ENCODE peak calls at places on chromosomes 12 and 14, in five cellular contexts. U, I, H, L and E are unnamed samples.

GRCh38 chr14:65972891-65973290 is 513.3 kb upstream of the CCDC196 start:
- DNase-seq in U (no peak), I (no peak), H (no peak), L (no peak), E (no peak)

GRCh38 chr12:116053479-116054195 is 223.9 kb downstream of the MED13L start:
- DNase-seq in U (no peak), I (no peak), H (peak; percentile 71), L (no peak), E (no peak)

GRCh38 chr12:57085999-57086950 is 2.6 kb upstream of the NAB2 start:
- DNase-seq in U (peak; percentile 62), I (peak; percentile 72), H (peak; percentile 50), L (no peak), E (peak; percentile 72)

GRCh38 chr12:8493084-8493483 is 20.2 kb upstream of the CLEC4D start:
- DNase-seq in U (no peak), I (no peak), H (no peak), L (peak; percentile 72), E (no peak)

GRCh38 chr12:4562034-4562657 is at the start of gene DYRK4:
- DNase-seq in U (peak; percentile 80), I (peak; percentile 93), H (peak; percentile 72), L (no peak), E (peak; percentile 80)

GRCh38 chr14:35234007-35234406 is 58.2 kb upstream of the PSMA6 start:
- DNase-seq in U (no peak), I (no peak), H (no peak), L (no peak), E (no peak)

GRCh38 chr14:100052819-100053218 is 12.4 kb upstream of the EVL start:
- DNase-seq in U (no peak), I (no peak), H (no peak), L (no peak), E (no peak)

GRCh38 chr12:107917912-107918800 is 143.7 kb downstream of the ASCL4 start:
- DNase-seq in U (peak; percentile 23), I (no peak), H (peak; percentile 23), L (no peak), E (peak; percentile 69)

GRCh38 chr14:22370084-22370847 is 218.8 kb downstream of the DAD1 start:
- DNase-seq in U (no peak), I (no peak), H (no peak), L (no peak), E (no peak)

GRCh38 chr12:26119391-26119981 is 5.4 kb downstream of the BHLHE41 start:
- DNase-seq in U (peak; percentile 15), I (no peak), H (peak; percentile 24), L (no peak), E (peak; percentile 56)

GRCh38 chr12:58503731-58504520 is 416.4 kb downstream of the LRIG3 start:
- DNase-seq in U (no peak), I (no peak), H (no peak), L (no peak), E (no peak)

GRCh38 chr14:100536721-100537700 is 50.2 kb downstream of the BEGAIN start:
- DNase-seq in U (no peak), I (peak; percentile 45), H (no peak), L (no peak), E (peak; percentile 56)

GRCh38 chr14:31057701-31058364 is 31.7 kb upstream of the STRN3 start:
- DNase-seq in U (no peak), I (no peak), H (no peak), L (no peak), E (no peak)

GRCh38 chr14:90573385-90574105 is 176.7 kb downstream of the CALM1 start:
- DNase-seq in U (peak; percentile 80), I (no peak), H (no peak), L (no peak), E (peak; percentile 61)
- H2AFZ ChIP-seq in U (no peak overlapping the region), I (no peak overlapping the region), H (no peak overlapping the region), L (no peak overlapping the region), E (no peak overlapping the region)

DNA sequence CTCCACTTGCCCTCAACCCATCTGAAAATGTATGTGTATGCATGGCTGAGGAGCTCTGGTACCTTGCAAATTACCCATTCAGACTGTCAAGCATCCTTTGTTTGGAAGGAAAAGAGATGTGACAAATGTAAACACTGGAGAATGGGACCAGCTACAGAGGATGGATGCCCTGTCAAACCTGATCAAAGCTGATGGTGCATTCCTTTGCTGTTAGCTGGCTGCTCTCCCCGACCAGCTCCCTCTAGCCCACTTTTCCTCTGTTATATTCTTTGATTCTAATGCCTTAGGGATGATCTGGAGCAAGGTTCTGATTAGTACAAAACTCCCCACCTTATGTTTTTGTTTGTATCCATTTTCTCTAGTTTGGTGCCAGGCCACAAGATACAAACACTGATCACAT is 310.3 kb downstream of the C12orf75 start:
- DNase-seq in U (no peak), I (no peak), H (no peak), L (no peak), E (no peak)
- TF ChIP-seq EP300 in U (no peak), I (no peak), H (no peak), L (no peak), E (no peak)

GRCh38 chr12:31325877-31326631 is at the start of gene SINHCAF:
- DNase-seq in U (peak; percentile 94), I (peak; percentile 99), H (peak; percentile 99), L (peak; percentile 92), E (peak; percentile 97)

GRCh38 chr12:31326689-31327659 is 1.0 kb upstream of the SINHCAF start:
- DNase-seq in U (no peak), I (no peak), H (no peak), L (no peak), E (no peak)

GRCh38 chr12:31325524-31325875 is 450 bp downstream of the SINHCAF start:
- DNase-seq in U (peak; percentile 41), I (no peak), H (no peak), L (no peak), E (no peak)

DNA sequence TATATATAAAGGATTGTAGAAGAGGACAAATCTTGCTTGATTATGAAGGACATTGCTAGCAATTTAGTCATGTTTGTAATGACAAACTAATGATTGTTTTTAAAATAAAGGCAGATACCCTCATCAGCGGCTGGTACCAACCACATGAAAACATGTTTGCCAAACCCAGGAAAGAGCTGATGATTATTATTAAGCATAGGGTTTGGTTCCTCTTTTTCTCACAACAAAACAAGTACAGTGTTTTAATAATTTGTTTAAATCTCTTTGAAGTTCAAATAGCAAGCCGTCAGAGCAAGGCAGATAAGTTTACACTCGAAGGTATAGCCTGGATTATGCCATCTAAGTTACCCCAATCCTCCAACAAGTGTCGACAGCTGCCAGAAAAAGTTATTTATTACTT is 5.3 kb upstream of the SINHCAF start:
- DNase-seq in U (no peak), I (no peak), H (no peak), L (no peak), E (no peak)
- H2AFZ ChIP-seq in U (no peak overlapping the region), I (no peak overlapping the region), H (no peak overlapping the region), L (no peak overlapping the region), E (no peak overlapping the region)

DNA sequence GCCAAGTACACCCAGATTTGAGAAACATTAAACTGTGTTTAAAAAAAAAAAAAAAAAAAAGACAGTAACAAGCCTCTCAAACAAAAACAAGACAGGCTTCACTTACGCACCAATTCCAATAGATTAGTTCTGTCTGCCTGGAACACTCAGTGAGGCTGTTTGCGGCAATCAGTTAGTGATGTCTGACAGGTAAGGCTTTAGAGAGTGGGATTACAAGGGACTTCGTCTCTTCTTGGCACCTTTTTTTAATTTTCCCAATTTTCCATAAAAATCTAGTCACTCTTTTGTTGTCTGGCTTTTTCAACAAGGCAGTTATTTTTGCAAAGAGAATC is 79.6 kb downstream of the NCOR2 start:
- DNase-seq in U (no peak), I (no peak), H (no peak), L (no peak), E (no peak)
- TF ChIP-seq EP300 in U (no peak), I (no peak), H (no peak), L (no peak), E (no peak)

DNA sequence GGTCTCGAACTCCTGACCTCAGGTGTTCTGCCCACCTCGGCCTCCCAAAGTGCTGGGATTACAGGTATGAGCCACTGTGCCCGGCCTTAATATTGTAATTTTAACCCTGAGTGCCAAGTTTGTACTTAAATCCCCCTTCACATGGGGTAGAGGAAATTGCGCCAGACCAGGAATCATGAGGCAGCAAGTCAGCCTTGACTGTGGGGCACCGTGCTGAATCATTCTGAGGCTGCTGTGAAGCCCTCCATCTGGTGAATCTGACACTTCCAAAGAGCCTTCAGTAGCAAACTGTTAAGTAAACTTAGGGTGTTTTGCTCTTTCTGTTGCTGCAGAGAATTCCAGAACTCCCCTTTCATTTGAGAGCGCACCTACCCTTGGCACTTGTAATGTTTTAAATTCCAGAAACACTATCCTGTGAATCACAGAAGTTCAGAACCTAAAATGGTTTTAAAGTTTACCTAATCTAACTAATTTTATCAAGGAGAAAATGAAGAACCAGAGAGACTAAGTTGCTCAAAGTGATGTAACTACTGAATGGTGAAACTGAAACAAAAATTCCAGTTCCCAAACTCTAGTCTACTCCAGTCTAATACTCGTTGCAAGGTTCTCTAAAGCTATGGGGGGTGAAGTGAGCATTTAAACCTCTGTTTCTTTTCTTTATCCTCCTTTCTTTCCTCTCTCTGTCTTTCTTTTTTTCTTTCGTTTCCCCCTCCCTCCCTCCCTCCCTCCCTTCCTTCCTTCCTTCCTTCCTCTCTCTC is 7.5 kb downstream of the HEBP1 start:
- DNase-seq in U (no peak), I (no peak), H (peak; percentile 43), L (no peak), E (no peak)
- H2AFZ ChIP-seq in U (no peak overlapping the region), I (no peak overlapping the region), H (no peak overlapping the region), L (no peak overlapping the region), E (no peak overlapping the region)

GRCh38 chr12:50224026-50224692 is 57.0 kb upstream of the CERS5 start:
- DNase-seq in U (no peak), I (no peak), H (peak; percentile 79), L (no peak), E (no peak)
- TF ChIP-seq EP300 in U (no peak), I (no peak), H (no peak), L (peak; percentile 78), E (no peak)

GRCh38 chr12:93533310-93533709 is 39.2 kb upstream of the SOCS2 start:
- DNase-seq in U (no peak), I (peak; percentile 4), H (no peak), L (no peak), E (no peak)

GRCh38 chr12:93524386-93525133 is 47.9 kb upstream of the SOCS2 start:
- DNase-seq in U (no peak), I (no peak), H (peak; percentile 9), L (no peak), E (no peak)

GRCh38 chr12:93536111-93536765 is 36.2 kb upstream of the SOCS2 start:
- DNase-seq in U (no peak), I (no peak), H (no peak), L (no peak), E (peak; percentile 19)

GRCh38 chr12:93526786-93527428 is 45.6 kb upstream of the SOCS2 start:
- DNase-seq in U (no peak), I (no peak), H (peak; percentile 86), L (no peak), E (no peak)

DNA sequence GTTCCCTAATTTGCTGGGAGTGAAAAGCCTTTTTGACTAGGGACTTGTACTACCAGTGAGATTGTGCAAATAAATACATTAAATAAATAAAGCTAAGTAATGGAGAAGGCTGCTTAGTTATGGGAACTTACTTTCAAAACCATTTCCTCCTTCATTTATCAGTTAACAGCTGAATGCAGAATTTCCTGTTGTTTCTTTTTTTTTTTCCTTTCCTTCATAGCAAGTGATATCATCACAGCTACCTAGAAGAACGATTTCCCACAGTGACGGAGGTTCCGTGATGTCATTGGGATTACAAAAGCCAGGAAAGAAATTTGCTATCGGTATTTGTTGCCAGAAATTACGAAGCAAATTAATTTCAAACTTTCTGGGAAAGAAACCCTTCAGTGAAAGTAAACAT is 42.1 kb upstream of the SOCS2 start:
- DNase-seq in U (no peak), I (no peak), H (no peak), L (no peak), E (no peak)
- H2AFZ ChIP-seq in U (peak overlapping the region; percentile 17), I (no peak overlapping the region), H (no peak overlapping the region), L (no peak overlapping the region), E (no peak overlapping the region)